ENCODE peak calls at places on chromosomes 12 and 14, in seven cellular contexts. C is neural progenitor cell, Y is cardiac muscle cell, F is stomach, H is fibroblast of lung, Q is GM23338, Z is heart right ventricle. U is an unnamed sample.

GRCh38 chr12:109932878-109933503 is 32.9 kb downstream of the TCHP start:
- DNase-seq in Z (peak; percentile 77), Q (no peak), H (no peak), F (no peak), Y (no peak), C (no peak), U (no peak)

GRCh38 chr12:269216-269615 is 6.6 kb upstream of the SLC6A13 start:
- DNase-seq in F (no peak), Z (no peak), Q (no peak), C (no peak), Y (peak; percentile 13), H (no peak), U (no peak)

GRCh38 chr12:62123721-62124203 is 136.4 kb upstream of the USP15 start:
- DNase-seq in Y (peak; percentile 59), Q (peak; percentile 84), H (peak; percentile 37), Z (no peak), F (peak; percentile 31), C (peak; percentile 67), U (peak; percentile 37)

GRCh38 chr12:26919216-26919555 is 18.6 kb downstream of the INTS13 start:
- DNase-seq in H (no peak), Q (no peak), Z (no peak), Y (no peak), F (no peak), C (no peak), U (no peak)

GRCh38 chr14:77979666-77980351 is 179.9 kb downstream of the ADCK1 start:
- DNase-seq in Q (peak; percentile 78), Y (peak; percentile 43), C (peak; percentile 64), H (peak; percentile 60), F (no peak), Z (no peak), U (no peak)

GRCh38 chr14:51999084-51999483 is 9.7 kb downstream of the RTRAF start:
- DNase-seq in F (no peak), Y (no peak), Q (no peak), C (no peak), H (peak; percentile 6), Z (no peak), U (no peak)

GRCh38 chr12:4478933-4479332 is 33.3 kb upstream of the FGF6 start:
- DNase-seq in F (no peak), C (no peak), H (no peak), Q (peak; percentile 15), Z (no peak), Y (no peak), U (no peak)

GRCh38 chr12:27619308-27619707 is 76.9 kb upstream of the REP15 start:
- DNase-seq in C (no peak), Q (no peak), Y (no peak), F (no peak), H (peak; percentile 92), Z (no peak), U (no peak)

GRCh38 chr12:45933504-45933903 is 56.9 kb downstream of the SCAF11 start:
- DNase-seq in H (no peak), C (no peak), F (no peak), Y (no peak), Q (no peak), Z (no peak), U (no peak)

GRCh38 chr12:109154485-109155438 is 38.4 kb downstream of the ACACB start:
- DNase-seq in F (peak; percentile 85), Y (peak; percentile 86), Z (peak; percentile 89), H (peak; percentile 77), Q (peak; percentile 97), C (peak; percentile 93), U (peak; percentile 84)

GRCh38 chr12:79344855-79345840 is 345.6 kb downstream of the PAWR start:
- DNase-seq in C (peak; percentile 65), Q (peak; percentile 85), Z (no peak), Y (peak; percentile 62), H (peak; percentile 35), F (no peak), U (peak; percentile 16)

GRCh38 chr12:119695034-119695433 is 27.1 kb downstream of the PRKAB1 start:
- DNase-seq in Y (peak; percentile 32), Z (no peak), F (no peak), H (no peak), C (peak; percentile 54), Q (peak; percentile 83), U (no peak)

GRCh38 chr12:51631591-51631990 is 40.6 kb downstream of the SCN8A start:
- DNase-seq in Z (no peak), F (no peak), Q (no peak), H (peak; percentile 86), Y (no peak), C (no peak), U (no peak)

GRCh38 chr14:36766974-36767373 is 105.3 kb downstream of the PAX9 start:
- DNase-seq in C (no peak), Z (no peak), Y (no peak), Q (no peak), H (no peak), F (no peak), U (no peak)

GRCh38 chr12:127327986-127328385 is 939.0 kb upstream of the TMEM132C start:
- DNase-seq in F (no peak), Y (no peak), C (no peak), Q (no peak), H (no peak), Z (no peak), U (no peak)

GRCh38 chr14:43503508-43503907 is 1003.6 kb downstream of the FSCB start:
- DNase-seq in H (no peak), F (no peak), C (no peak), Z (no peak), Q (peak; percentile 7), Y (no peak), U (no peak)

GRCh38 chr14:20019257-20019865 is at the start of gene OR4K14:
- DNase-seq in F (no peak), Q (no peak), C (no peak), Y (no peak), Z (no peak), H (no peak), U (no peak)

GRCh38 chr12:25052191-25053020 is 103.5 kb upstream of the BCAT1 start:
- DNase-seq in H (no peak), Z (no peak), Q (peak; percentile 22), Y (peak; percentile 48), F (no peak), C (no peak), U (no peak)

GRCh38 chr14:105093426-105094192 is 28.4 kb upstream of the GPR132 start:
- DNase-seq in F (peak; percentile 83), Y (peak; percentile 92), H (peak; percentile 83), Q (peak; percentile 94), C (peak; percentile 94), Z (peak; percentile 76), U (peak; percentile 79)

GRCh38 chr14:42556551-42556950 is 949.9 kb downstream of the LRFN5 start:
- DNase-seq in H (no peak), Y (peak; percentile 4), Z (no peak), F (no peak), Q (no peak), C (no peak), U (no peak)

GRCh38 chr12:80195143-80195726 is 95.9 kb downstream of the OTOGL start:
- DNase-seq in Q (peak; percentile 73), F (no peak), H (peak; percentile 64), C (peak; percentile 71), Z (no peak), Y (peak; percentile 72), U (peak; percentile 4)

GRCh38 chr12:14416658-14417057 is 51.2 kb downstream of the ATF7IP start:
- DNase-seq in C (peak; percentile 55), Q (peak; percentile 79), Z (no peak), Y (peak; percentile 74), F (no peak), H (peak; percentile 86), U (no peak)

GRCh38 chr14:102984336-102985102 is 62.1 kb downstream of the AMN start:
- DNase-seq in Z (no peak), Q (no peak), Y (no peak), F (no peak), H (no peak), C (no peak), U (no peak)

GRCh38 chr12:19841451-19841850 is 402.2 kb downstream of the AEBP2 start:
- DNase-seq in C (no peak), F (no peak), Y (no peak), Z (no peak), H (no peak), Q (no peak), U (no peak)

GRCh38 chr12:19844224-19844623 is 404.9 kb downstream of the AEBP2 start:
- DNase-seq in H (no peak), C (no peak), F (no peak), Z (no peak), Y (no peak), Q (no peak), U (no peak)

GRCh38 chr12:19837543-19837942 is 398.3 kb downstream of the AEBP2 start:
- DNase-seq in Y (no peak), Q (no peak), C (no peak), Z (no peak), H (no peak), F (no peak), U (no peak)

GRCh38 chr12:19846561-19846960 is 407.3 kb downstream of the AEBP2 start:
- DNase-seq in Y (no peak), Z (no peak), Q (no peak), H (peak; percentile 88), C (no peak), F (no peak), U (no peak)

GRCh38 chr12:19842116-19842515 is 402.8 kb downstream of the AEBP2 start:
- DNase-seq in H (no peak), C (no peak), F (no peak), Y (no peak), Q (no peak), Z (no peak), U (no peak)
- TF ChIP-seq CTCF in H (no peak), C (no peak), F (no peak), Y (no peak), Q (no peak), Z (no peak), U (no peak)

GRCh38 chr12:124740691-124741137 is 123.0 kb downstream of the SCARB1 start:
- DNase-seq in C (no peak), F (peak; percentile 78), H (peak; percentile 72), Q (no peak), Z (no peak), Y (no peak), U (no peak)
- H3K4me1 ChIP-seq in C (peaks cover 4% of the 10 kb centered on the region), F (peaks cover 89% of the 10 kb centered on the region), H (peaks cover 2% of the 10 kb centered on the region), Q (peaks cover 11% of the 10 kb centered on the region), Z (peaks cover 34% of the 10 kb centered on the region), Y (no peaks in the 10 kb centered on the region), U (no peaks in the 10 kb centered on the region)

GRCh38 chr12:75525263-75525662 is 13.9 kb upstream of the KRR1 start:
- DNase-seq in H (no peak), Z (no peak), F (no peak), C (no peak), Y (no peak), Q (no peak), U (no peak)
- TF ChIP-seq CTCF in H (peak; percentile 44), Z (no peak), F (no peak), C (peak; percentile 11), Y (peak; percentile 40), Q (no peak), U (no peak)

GRCh38 chr12:2225736-2226135 is 172.9 kb downstream of the CACNA1C start:
- DNase-seq in C (no peak), H (no peak), Q (no peak), Y (no peak), F (no peak), Z (no peak), U (no peak)
- H3K4me1 ChIP-seq in C (no peaks in the 10 kb centered on the region), H (no peaks in the 10 kb centered on the region), Q (no peaks in the 10 kb centered on the region), Y (peaks cover 9% of the 10 kb centered on the region), F (no peaks in the 10 kb centered on the region), Z (peaks cover 54% of the 10 kb centered on the region), U (no peaks in the 10 kb centered on the region)

GRCh38 chr12:40325349-40325960 is 100.7 kb downstream of the LRRK2 start:
- DNase-seq in Z (no peak), F (no peak), Y (no peak), C (peak; percentile 35), H (peak; percentile 2), Q (peak; percentile 76), U (no peak)
- TF ChIP-seq CTCF in Z (peak; percentile 33), F (no peak), Y (peak; percentile 34), C (peak; percentile 63), H (peak; percentile 47), Q (peak; percentile 82), U (no peak)

GRCh38 chr14:101363261-101363555 is 198.1 kb upstream of the DIO3 start:
- DNase-seq in Q (no peak), H (no peak), C (no peak), Z (no peak), F (no peak), Y (no peak), U (no peak)
- H3K4me1 ChIP-seq in Q (no peaks in the 10 kb centered on the region), H (no peaks in the 10 kb centered on the region), C (peaks cover 55% of the 10 kb centered on the region), Z (peaks cover 14% of the 10 kb centered on the region), F (peaks cover 28% of the 10 kb centered on the region), Y (no peaks in the 10 kb centered on the region), U (no peaks in the 10 kb centered on the region)